ENCODE peak calls at places on chromosomes 6 and 20, in seven cellular contexts. A, V, X, K, I, E and G are unnamed samples.

GRCh38 chr20:16258766-16259165 is 314.5 kb downstream of the KIF16B start:
- DNase-seq in A (no peak), V (no peak), X (no peak), K (no peak), I (no peak), E (no peak), G (no peak)

GRCh38 chr20:62627901-62628612 is 14.2 kb upstream of the SLCO4A1 start:
- DNase-seq in A (no peak), V (peak; percentile 80), X (no peak), K (no peak), I (no peak), E (no peak), G (no peak)

GRCh38 chr6:165984743-165985142 is 182.9 kb downstream of the TBXT start:
- DNase-seq in A (no peak), V (no peak), X (no peak), K (no peak), I (no peak), E (no peak), G (no peak)

GRCh38 chr20:48411265-48411664 is 416.5 kb downstream of the PREX1 start:
- DNase-seq in A (no peak), V (no peak), X (no peak), K (no peak), I (no peak), E (no peak), G (no peak)

GRCh38 chr6:3337521-3338350 is 79.0 kb downstream of the PSMG4 start:
- DNase-seq in A (peak; percentile 32), V (peak; percentile 22), X (no peak), K (peak; percentile 24), I (no peak), E (no peak), G (no peak)

GRCh38 chr20:63057133-63058117 is 50.7 kb upstream of the BHLHE23 start:
- DNase-seq in A (no peak), V (no peak), X (no peak), K (no peak), I (no peak), E (no peak), G (no peak)

GRCh38 chr6:132698608-132699007 is 15.2 kb downstream of the VNN1 start:
- DNase-seq in A (no peak), V (no peak), X (no peak), K (no peak), I (no peak), E (no peak), G (no peak)

GRCh38 chr20:37310951-37311350 is 21.5 kb downstream of the MANBAL start:
- DNase-seq in A (no peak), V (no peak), X (no peak), K (no peak), I (no peak), E (no peak), G (no peak)

GRCh38 chr6:131669891-131670290 is 31.3 kb downstream of the OR2A4 start:
- DNase-seq in A (no peak), V (no peak), X (no peak), K (no peak), I (no peak), E (no peak), G (no peak)

GRCh38 chr6:9647043-9647520 is 767.8 kb downstream of the TFAP2A start:
- DNase-seq in A (no peak), V (no peak), X (no peak), K (no peak), I (no peak), E (no peak), G (no peak)

GRCh38 chr6:162177733-162178132 is 549.8 kb downstream of the PRKN start:
- DNase-seq in A (no peak), V (no peak), X (no peak), K (peak; percentile 36), I (no peak), E (peak; percentile 26), G (no peak)

GRCh38 chr6:17494177-17494576 is 100.8 kb downstream of the CAP2 start:
- DNase-seq in A (no peak), V (no peak), X (no peak), K (no peak), I (no peak), E (no peak), G (no peak)